ENCODE peak calls at places on chromosome 1, in seven cellular contexts. C is GM06990, S is prostate gland, W is sigmoid colon, L is neural progenitor cell, D is adrenal gland, I is psoas muscle. A is an unnamed sample.

GRCh38 chr1:64291931-64292330 is 88.5 kb downstream of the UBE2U start:
- DNase-seq in C (no peak), S (no peak), W (no peak), L (no peak), D (no peak), I (no peak), A (no peak)

GRCh38 chr1:8708259-8708658 is 109.2 kb downstream of the RERE start:
- DNase-seq in C (no peak), S (no peak), W (no peak), L (no peak), D (no peak), I (no peak), A (no peak)

GRCh38 chr1:245698116-245698515 is 543.3 kb downstream of the KIF26B start:
- DNase-seq in C (no peak), S (no peak), W (no peak), L (no peak), D (no peak), I (no peak), A (no peak)

GRCh38 chr1:29269356-29269755 is 33.0 kb downstream of the PTPRU start:
- DNase-seq in C (no peak), S (no peak), W (peak; percentile 35), L (no peak), D (no peak), I (no peak), A (no peak)

GRCh38 chr1:44497422-44498170 is 92.5 kb downstream of the RNF220 start:
- DNase-seq in C (no peak), S (no peak), W (no peak), L (no peak), D (no peak), I (no peak), A (no peak)

GRCh38 chr1:13517193-13517812 is 3.5 kb upstream of the LRRC38 start:
- DNase-seq in C (no peak), S (no peak), W (no peak), L (peak; percentile 84), D (no peak), I (peak; percentile 71), A (peak; percentile 45)

GRCh38 chr1:51297401-51298321 is 32.7 kb downstream of the TTC39A start:
- DNase-seq in C (no peak), S (no peak), W (no peak), L (no peak), D (no peak), I (no peak), A (no peak)

GRCh38 chr1:241533375-241534115 is 1.4 kb downstream of the KMO start:
- DNase-seq in C (peak; percentile 16), S (no peak), W (no peak), L (no peak), D (peak; percentile 14), I (no peak), A (no peak)

GRCh38 chr1:12722626-12723025 is 6.7 kb downstream of the AADACL3 start:
- DNase-seq in C (no peak), S (no peak), W (no peak), L (no peak), D (no peak), I (no peak), A (no peak)

GRCh38 chr1:7116001-7116400 is 330.7 kb downstream of the CAMTA1 start:
- DNase-seq in C (no peak), S (no peak), W (no peak), L (no peak), D (no peak), I (no peak), A (no peak)

GRCh38 chr1:165531021-165531420 is 12.8 kb upstream of the LRRC52 start:
- DNase-seq in C (no peak), S (peak; percentile 10), W (no peak), L (no peak), D (peak; percentile 18), I (no peak), A (no peak)

GRCh38 chr1:47755368-47755990 is 241.7 kb downstream of the TRABD2B start:
- DNase-seq in C (no peak), S (no peak), W (no peak), L (peak; percentile 60), D (peak; percentile 53), I (no peak), A (peak; percentile 61)
- TF ChIP-seq CTCF in C (peak; percentile 89), S (peak; percentile 24), W (peak; percentile 18), L (peak; percentile 77), D (peak; percentile 31), I (peak; percentile 12), A (peak; percentile 81)

DNA sequence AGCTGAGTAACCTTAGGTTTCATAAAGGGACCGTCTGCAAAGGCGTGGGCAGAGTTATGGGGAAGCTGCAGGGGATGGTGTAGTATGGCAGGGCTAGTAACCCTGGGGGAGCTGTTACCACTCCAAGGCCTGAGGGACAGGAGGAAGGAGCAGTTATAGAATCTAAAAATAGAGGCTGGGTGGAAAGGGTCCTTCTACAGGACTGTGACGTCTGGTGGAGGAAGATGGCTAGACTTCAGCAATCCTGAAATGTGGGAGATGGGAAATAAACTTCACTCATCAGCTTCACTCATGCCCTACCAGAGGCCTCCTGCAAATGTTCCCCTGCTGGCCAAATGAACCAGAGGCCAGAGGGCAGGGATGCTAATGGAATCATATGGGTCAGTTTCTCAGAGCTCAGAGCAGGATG is 46.1 kb downstream of the DAB1 start:
- DNase-seq in C (no peak), S (no peak), W (no peak), L (peak; percentile 18), D (no peak), I (no peak), A (no peak)
- TF ChIP-seq CTCF in C (no peak), S (no peak), W (no peak), L (peak; percentile 31), D (no peak), I (no peak), A (no peak)

GRCh38 chr1:178659789-178660208 is 65.2 kb upstream of the RALGPS2 start:
- DNase-seq in C (peak; percentile 58), S (no peak), W (no peak), L (no peak), D (no peak), I (no peak), A (peak; percentile 38)

GRCh38 chr1:178664278-178664677 is 60.8 kb upstream of the RALGPS2 start:
- DNase-seq in C (peak; percentile 47), S (no peak), W (no peak), L (no peak), D (no peak), I (no peak), A (peak; percentile 28)

GRCh38 chr1:178665579-178665978 is 59.5 kb upstream of the RALGPS2 start:
- DNase-seq in C (no peak), S (no peak), W (no peak), L (no peak), D (no peak), I (no peak), A (no peak)

GRCh38 chr1:178660484-178660883 is 64.6 kb upstream of the RALGPS2 start:
- DNase-seq in C (peak; percentile 37), S (no peak), W (no peak), L (no peak), D (no peak), I (no peak), A (no peak)
- TF ChIP-seq CTCF in C (no peak), S (no peak), W (no peak), L (no peak), D (no peak), I (no peak), A (no peak)

GRCh38 chr1:39110325-39110851 is 84.2 kb downstream of the NDUFS5 start:
- DNase-seq in C (no peak), S (no peak), W (no peak), L (no peak), D (peak; percentile 47), I (no peak), A (no peak)

GRCh38 chr1:39107891-39108290 is 81.7 kb downstream of the NDUFS5 start:
- DNase-seq in C (no peak), S (no peak), W (no peak), L (no peak), D (no peak), I (no peak), A (no peak)

GRCh38 chr1:39110882-39111281 is 84.7 kb downstream of the NDUFS5 start:
- DNase-seq in C (no peak), S (no peak), W (no peak), L (no peak), D (no peak), I (no peak), A (no peak)

GRCh38 chr1:39106949-39107740 is 81.0 kb downstream of the NDUFS5 start:
- DNase-seq in C (no peak), S (no peak), W (no peak), L (peak; percentile 80), D (no peak), I (no peak), A (no peak)

DNA sequence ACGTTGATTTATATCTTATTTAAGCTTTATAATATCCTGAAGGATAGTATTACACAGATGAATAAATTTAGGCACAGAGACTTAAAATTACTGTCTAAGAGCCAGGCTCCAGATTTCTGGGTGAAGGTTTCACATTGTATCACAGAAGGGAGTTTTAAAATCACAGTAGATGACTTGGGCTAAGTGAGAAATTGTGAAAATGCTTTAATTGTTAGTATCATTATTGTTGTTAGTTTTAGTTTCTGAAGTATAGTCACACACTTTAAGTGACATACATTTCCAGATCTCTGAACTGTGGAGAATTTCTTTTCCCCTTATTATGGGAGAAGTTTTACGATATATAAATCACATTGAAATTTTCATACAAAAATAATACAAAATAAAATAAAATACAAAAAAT is 83.5 kb downstream of the NDUFS5 start:
- DNase-seq in C (peak; percentile 26), S (no peak), W (no peak), L (no peak), D (no peak), I (no peak), A (peak; percentile 50)
- TF ChIP-seq CTCF in C (no peak), S (no peak), W (no peak), L (no peak), D (no peak), I (no peak), A (no peak)